ENCODE peak calls at places on chromosomes 2 and 18, in four cellular contexts. One of them, this sample, is unnamed.

GRCh38 chr2:103823847-103824246 is 1030.1 kb upstream of the POU3F3 start:
- DNase-seq in brain microvascular endothelial cell: no peak
- DNase-seq in tibial nerve: no peak
- DNase-seq in choroid plexus epithelial cell: no peak
- DNase-seq in this sample: no peak

GRCh38 chr2:143819190-143819735 is 690.0 kb downstream of the ARHGAP15 start:
- DNase-seq in choroid plexus epithelial cell: no peak
- DNase-seq in brain microvascular endothelial cell: no peak
- DNase-seq in tibial nerve: no peak
- DNase-seq in this sample: no peak

GRCh38 chr2:127415593-127416485 is 2.4 kb upstream of the PROC start:
- DNase-seq in tibial nerve: no peak
- DNase-seq in brain microvascular endothelial cell: no peak
- DNase-seq in choroid plexus epithelial cell: peak
- DNase-seq in this sample: peak

GRCh38 chr18:21914739-21915319 is 174.2 kb downstream of the MIB1 start:
- DNase-seq in brain microvascular endothelial cell: peak
- DNase-seq in tibial nerve: no peak
- DNase-seq in choroid plexus epithelial cell: peak
- DNase-seq in this sample: peak

GRCh38 chr2:221517362-221518121 is 54.6 kb downstream of the EPHA4 start:
- DNase-seq in brain microvascular endothelial cell: peak
- DNase-seq in tibial nerve: no peak
- DNase-seq in choroid plexus epithelial cell: no peak
- DNase-seq in this sample: peak

GRCh38 chr2:84946204-84947009 is 24.6 kb upstream of the KCMF1 start:
- DNase-seq in choroid plexus epithelial cell: peak
- DNase-seq in brain microvascular endothelial cell: peak
- DNase-seq in tibial nerve: no peak
- DNase-seq in this sample: peak

GRCh38 chr18:35968278-35968880 is 4.1 kb upstream of the RMP24 start:
- DNase-seq in brain microvascular endothelial cell: no peak
- DNase-seq in tibial nerve: no peak
- DNase-seq in choroid plexus epithelial cell: no peak
- DNase-seq in this sample: no peak

GRCh38 chr2:70941701-70942100 is 6.0 kb downstream of the ATP6V1B1 start:
- DNase-seq in brain microvascular endothelial cell: no peak
- DNase-seq in choroid plexus epithelial cell: no peak
- DNase-seq in tibial nerve: no peak
- DNase-seq in this sample: no peak

GRCh38 chr2:174615951-174616436 is 18.4 kb upstream of the WIPF1 start:
- DNase-seq in brain microvascular endothelial cell: peak
- DNase-seq in tibial nerve: no peak
- DNase-seq in choroid plexus epithelial cell: peak
- DNase-seq in this sample: peak

GRCh38 chr2:148303166-148303565 is 282.3 kb downstream of the MBD5 start:
- DNase-seq in tibial nerve: no peak
- DNase-seq in choroid plexus epithelial cell: peak
- DNase-seq in brain microvascular endothelial cell: peak
- DNase-seq in this sample: peak

GRCh38 chr2:231541605-231542509 is 11.6 kb upstream of the NMUR1 start:
- DNase-seq in tibial nerve: no peak
- DNase-seq in choroid plexus epithelial cell: peak
- DNase-seq in brain microvascular endothelial cell: no peak
- DNase-seq in this sample: no peak

GRCh38 chr2:25079050-25079635 is 37.3 kb downstream of the EFR3B start:
- DNase-seq in tibial nerve: no peak
- DNase-seq in brain microvascular endothelial cell: no peak
- DNase-seq in choroid plexus epithelial cell: no peak
- DNase-seq in this sample: no peak

GRCh38 chr18:51537487-51537886 is 340.0 kb upstream of the MEX3C start:
- DNase-seq in tibial nerve: no peak
- DNase-seq in brain microvascular endothelial cell: peak
- DNase-seq in choroid plexus epithelial cell: peak
- DNase-seq in this sample: no peak

GRCh38 chr2:60337142-60337497 is 216.3 kb downstream of the BCL11A start:
- DNase-seq in brain microvascular endothelial cell: no peak
- DNase-seq in tibial nerve: no peak
- DNase-seq in choroid plexus epithelial cell: no peak
- DNase-seq in this sample: no peak

GRCh38 chr18:58870130-58870529 is 5.5 kb downstream of the ZNF532 start:
- DNase-seq in brain microvascular endothelial cell: no peak
- DNase-seq in tibial nerve: no peak
- DNase-seq in choroid plexus epithelial cell: peak
- DNase-seq in this sample: no peak

GRCh38 chr18:61946449-61946848 is 53.6 kb upstream of the RNF152 start:
- DNase-seq in brain microvascular endothelial cell: peak
- DNase-seq in choroid plexus epithelial cell: peak
- DNase-seq in tibial nerve: no peak
- DNase-seq in this sample: peak

GRCh38 chr2:40436093-40436475 is 15.8 kb downstream of the SLC8A1 start:
- DNase-seq in tibial nerve: no peak
- DNase-seq in choroid plexus epithelial cell: no peak
- DNase-seq in brain microvascular endothelial cell: no peak
- DNase-seq in this sample: no peak

GRCh38 chr2:28364611-28365010 is 28.0 kb upstream of the FOSL2 start:
- DNase-seq in tibial nerve: no peak
- DNase-seq in brain microvascular endothelial cell: no peak
- DNase-seq in choroid plexus epithelial cell: no peak
- DNase-seq in this sample: no peak

GRCh38 chr2:46332686-46333281 is 35.6 kb downstream of the EPAS1 start:
- DNase-seq in tibial nerve: no peak
- DNase-seq in choroid plexus epithelial cell: no peak
- DNase-seq in brain microvascular endothelial cell: no peak
- DNase-seq in this sample: no peak

GRCh38 chr2:237979331-237979730 is 12.5 kb downstream of the UBE2F start:
- DNase-seq in choroid plexus epithelial cell: no peak
- DNase-seq in brain microvascular endothelial cell: no peak
- DNase-seq in tibial nerve: no peak
- DNase-seq in this sample: no peak

GRCh38 chr2:113940891-113941290 is 51.0 kb downstream of the ACTR3 start:
- DNase-seq in tibial nerve: no peak
- DNase-seq in choroid plexus epithelial cell: peak
- DNase-seq in brain microvascular endothelial cell: no peak
- DNase-seq in this sample: no peak

GRCh38 chr2:201258666-201258999 is 1.7 kb upstream of the CASP8 start:
- DNase-seq in brain microvascular endothelial cell: no peak
- DNase-seq in tibial nerve: no peak
- DNase-seq in choroid plexus epithelial cell: no peak
- DNase-seq in this sample: no peak

GRCh38 chr2:128595763-128596452 is 277.2 kb upstream of the HS6ST1 start:
- DNase-seq in choroid plexus epithelial cell: no peak
- DNase-seq in tibial nerve: no peak
- DNase-seq in brain microvascular endothelial cell: no peak
- DNase-seq in this sample: no peak

GRCh38 chr2:135257383-135258090 is 205.4 kb downstream of the RAB3GAP1 start:
- DNase-seq in brain microvascular endothelial cell: peak
- DNase-seq in choroid plexus epithelial cell: no peak
- DNase-seq in tibial nerve: no peak
- DNase-seq in this sample: peak

GRCh38 chr2:195871326-195871725 is 197.3 kb downstream of the DNAH7 start:
- DNase-seq in tibial nerve: no peak
- DNase-seq in brain microvascular endothelial cell: no peak
- DNase-seq in choroid plexus epithelial cell: peak
- DNase-seq in this sample: peak

DNA sequence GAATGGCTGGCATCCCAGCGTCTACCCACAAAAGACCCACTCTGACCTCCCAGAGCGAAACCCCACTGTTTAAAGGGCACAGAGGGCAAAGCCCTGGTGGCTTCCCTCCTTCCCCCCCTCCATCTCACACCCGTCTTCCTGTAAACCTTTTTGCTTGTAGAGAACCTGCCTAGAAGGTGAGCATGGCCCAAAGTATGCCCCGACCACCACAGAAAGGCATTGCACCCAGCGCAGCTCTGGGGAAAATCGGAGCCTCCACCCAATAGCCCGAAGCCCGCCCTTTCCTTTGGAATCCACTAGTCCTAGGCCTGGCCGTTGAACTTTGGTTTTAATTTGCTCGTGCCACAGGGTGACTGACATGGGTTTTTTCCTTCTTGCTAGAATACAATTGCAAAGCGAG is 22.6 kb downstream of the DIPK1C start:
- DNase-seq in tibial nerve: no peak
- DNase-seq in brain microvascular endothelial cell: no peak
- DNase-seq in choroid plexus epithelial cell: no peak
- DNase-seq in this sample: no peak
- H3K4me3 ChIP-seq in tibial nerve: no peak
- H3K4me3 ChIP-seq in brain microvascular endothelial cell: no peak
- H3K4me3 ChIP-seq in choroid plexus epithelial cell: no peak
- H3K4me3 ChIP-seq in this sample: no peak

GRCh38 chr18:45802814-45803492 is 22.5 kb upstream of the SIGLEC15 start:
- DNase-seq in choroid plexus epithelial cell: peak
- DNase-seq in tibial nerve: no peak
- DNase-seq in brain microvascular endothelial cell: peak
- DNase-seq in this sample: peak
- TF ChIP-seq CTCF in choroid plexus epithelial cell: no peak
- TF ChIP-seq CTCF in tibial nerve: no peak
- TF ChIP-seq CTCF in brain microvascular endothelial cell: no peak
- TF ChIP-seq CTCF in this sample: no peak

DNA sequence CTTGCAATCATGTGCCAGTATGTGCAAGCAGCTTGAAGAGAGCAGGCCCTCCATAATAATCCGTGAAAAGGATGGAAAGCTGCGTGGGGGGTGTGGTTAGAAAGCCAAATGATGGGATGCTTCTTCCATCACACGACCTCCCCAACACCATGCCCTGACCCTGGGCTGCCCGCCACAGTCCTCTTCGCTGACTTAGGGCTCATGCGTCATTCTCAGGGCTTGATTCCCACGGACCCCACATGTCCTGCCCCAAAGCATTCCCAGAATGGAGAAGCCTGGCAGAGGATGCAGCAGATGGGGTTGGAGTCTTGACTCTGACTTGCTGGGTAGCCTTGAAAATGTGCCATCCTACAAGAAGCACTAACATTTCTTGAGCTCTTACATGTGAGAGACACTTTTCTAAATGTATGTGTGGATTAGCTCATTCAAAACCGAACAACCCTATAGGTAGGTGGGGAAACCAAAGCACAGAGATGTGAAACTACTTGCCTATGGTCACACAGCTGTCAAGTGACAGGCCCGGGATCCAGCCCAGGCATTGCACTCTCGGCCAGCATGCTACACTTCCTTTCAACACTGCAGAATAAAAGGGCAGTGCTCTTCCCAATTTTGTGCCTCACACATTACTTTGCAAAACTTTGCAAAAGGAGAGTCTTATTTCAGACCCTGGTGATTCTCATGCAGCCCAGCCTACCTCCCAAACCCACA is 3.7 kb downstream of the TNS1 start:
- DNase-seq in brain microvascular endothelial cell: no peak
- DNase-seq in choroid plexus epithelial cell: no peak
- DNase-seq in tibial nerve: no peak
- DNase-seq in this sample: no peak
- H3K4me3 ChIP-seq in brain microvascular endothelial cell: no peak
- H3K4me3 ChIP-seq in choroid plexus epithelial cell: no peak
- H3K4me3 ChIP-seq in tibial nerve: no peak
- H3K4me3 ChIP-seq in this sample: no peak

GRCh38 chr2:164734196-164734595 is 107.4 kb downstream of the COBLL1 start:
- DNase-seq in choroid plexus epithelial cell: no peak
- DNase-seq in brain microvascular endothelial cell: no peak
- DNase-seq in tibial nerve: no peak
- DNase-seq in this sample: no peak
- TF ChIP-seq CTCF in choroid plexus epithelial cell: no peak
- TF ChIP-seq CTCF in brain microvascular endothelial cell: no peak
- TF ChIP-seq CTCF in tibial nerve: no peak
- TF ChIP-seq CTCF in this sample: no peak

GRCh38 chr18:9477509-9477908 is 2.2 kb downstream of the RALBP1 start:
- DNase-seq in brain microvascular endothelial cell: no peak
- DNase-seq in choroid plexus epithelial cell: no peak
- DNase-seq in tibial nerve: no peak
- DNase-seq in this sample: no peak
- H3K4me3 ChIP-seq in brain microvascular endothelial cell: no peak
- H3K4me3 ChIP-seq in choroid plexus epithelial cell: no peak
- H3K4me3 ChIP-seq in tibial nerve: no peak
- H3K4me3 ChIP-seq in this sample: no peak

DNA sequence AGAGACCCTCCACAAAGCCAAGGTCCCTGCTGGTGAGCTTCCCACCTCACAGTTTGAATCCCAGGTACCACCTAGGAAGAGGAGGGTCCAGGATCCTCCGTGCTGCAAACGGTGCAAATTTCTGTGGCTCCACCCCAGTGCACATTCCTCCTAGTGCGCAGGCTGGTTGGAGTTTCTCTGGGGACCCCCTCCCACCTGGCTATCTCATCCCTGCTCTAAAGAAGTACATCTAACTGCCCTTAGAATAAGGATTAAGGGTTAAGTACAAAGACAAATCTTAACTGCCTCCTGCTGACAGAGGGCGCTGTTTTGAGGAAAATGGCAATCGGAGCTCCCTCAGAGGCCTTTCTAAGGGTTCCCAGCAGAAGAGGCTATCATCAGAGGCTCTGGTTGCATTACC is 109.6 kb upstream of the FSIP2 start:
- DNase-seq in choroid plexus epithelial cell: peak
- DNase-seq in tibial nerve: no peak
- DNase-seq in brain microvascular endothelial cell: no peak
- DNase-seq in this sample: no peak
- TF ChIP-seq CTCF in choroid plexus epithelial cell: peak
- TF ChIP-seq CTCF in tibial nerve: no peak
- TF ChIP-seq CTCF in brain microvascular endothelial cell: peak
- TF ChIP-seq CTCF in this sample: no peak

GRCh38 chr2:38174646-38175096 is 98.7 kb upstream of the CYP1B1 start:
- DNase-seq in brain microvascular endothelial cell: peak
- DNase-seq in tibial nerve: no peak
- DNase-seq in choroid plexus epithelial cell: peak
- DNase-seq in this sample: peak
- H3K4me3 ChIP-seq in brain microvascular endothelial cell: no peak
- H3K4me3 ChIP-seq in tibial nerve: no peak
- H3K4me3 ChIP-seq in choroid plexus epithelial cell: peak
- H3K4me3 ChIP-seq in this sample: no peak